ENCODE peak calls at places on chromosome 21, in five cellular contexts. M, S, D, Z and U are unnamed samples.

GRCh38 chr21:31326478-31327247 is 17.4 kb downstream of the TIAM1 start:
- DNase-seq in M (peak), Z (no peak), S (no peak), D (no peak), U (no peak)

GRCh38 chr21:14900058-14900457 is 164.7 kb downstream of the NRIP1 start:
- DNase-seq in D (no peak), S (no peak), Z (peak), M (peak), U (no peak)

GRCh38 chr21:25169370-25169769 is 437.9 kb downstream of the MRPL39 start:
- DNase-seq in M (no peak), D (no peak), Z (no peak), S (no peak), U (no peak)

GRCh38 chr21:25179116-25179515 is 428.2 kb downstream of the MRPL39 start:
- DNase-seq in Z (peak), D (no peak), S (no peak), M (peak), U (no peak)

GRCh38 chr21:45021428-45022347 is 52.7 kb upstream of the ADARB1 start:
- DNase-seq in Z (no peak), D (no peak), M (no peak), S (no peak), U (no peak)

GRCh38 chr21:44391345-44392091 is 38.1 kb downstream of the TRPM2 start:
- DNase-seq in M (no peak), D (no peak), S (no peak), Z (no peak), U (no peak)

GRCh38 chr21:35511298-35512162 is 462.4 kb upstream of the RUNX1 start:
- DNase-seq in S (no peak), Z (no peak), M (peak), D (no peak), U (no peak)

GRCh38 chr21:46667191-46667734 is 31.8 kb downstream of the PRMT2 start:
- DNase-seq in D (no peak), M (no peak), S (no peak), Z (no peak), U (no peak)

GRCh38 chr21:34243562-34243961 is 120.2 kb upstream of the KCNE2 start:
- DNase-seq in M (no peak), Z (no peak), S (no peak), D (no peak), U (no peak)

GRCh38 chr21:43859747-43860214 is 5.2 kb upstream of the AGPAT3 start:
- DNase-seq in M (no peak), S (no peak), D (no peak), Z (no peak), U (no peak)

GRCh38 chr21:33300701-33301631 is 23.8 kb upstream of the IFNAR1 start:
- DNase-seq in D (no peak), M (no peak), Z (no peak), S (no peak), U (no peak)

GRCh38 chr21:46112731-46113215 is 14.9 kb downstream of the COL6A2 start:
- DNase-seq in S (peak), M (no peak), Z (no peak), D (no peak), U (peak)

GRCh38 chr21:42672699-42673458 is 19.5 kb downstream of the PDE9A start:
- DNase-seq in M (no peak), Z (no peak), S (no peak), D (no peak), U (no peak)

GRCh38 chr21:45351526-45352275 is 53.3 kb upstream of the COL18A1 start:
- DNase-seq in M (no peak), D (no peak), Z (no peak), S (no peak), U (no peak)